ENCODE peak calls at places on chromosomes 16 and 17, in four cellular contexts. U is kidney glomerular epithelial cell, W is hepatocyte, N is cardiac muscle cell. P is an unnamed sample.

GRCh38 chr17:792277-792676 is 10.1 kb downstream of the MRM3 start:
- DNase-seq in U (no peak), W (no peak), N (no peak), P (no peak)

GRCh38 chr16:84603115-84603816 is 14.6 kb downstream of the COTL1 start:
- DNase-seq in U (peak), W (peak), N (peak), P (no peak)

GRCh38 chr17:67376892-67377726 is at the start of gene PITPNC1:
- DNase-seq in U (peak), W (peak), N (peak), P (peak)

GRCh38 chr16:57941016-57941656 is 29.8 kb downstream of the CNGB1 start:
- DNase-seq in U (no peak), W (no peak), N (peak), P (no peak)

GRCh38 chr16:88503374-88503770 is 50.3 kb downstream of the ZFPM1 start:
- DNase-seq in U (no peak), W (peak), N (peak), P (no peak)

GRCh38 chr16:70737377-70738082 is 51.7 kb upstream of the MTSS2 start:
- DNase-seq in U (no peak), W (peak), N (peak), P (no peak)

GRCh38 chr17:81523139-81524062 is 4.8 kb upstream of the FSCN2 start:
- DNase-seq in U (peak), W (peak), N (peak), P (peak)

GRCh38 chr17:78741644-78742284 is 40.3 kb downstream of the CYTH1 start:
- DNase-seq in U (no peak), W (no peak), N (no peak), P (no peak)

GRCh38 chr16:9268446-9268845 is 177.0 kb downstream of the HAPSTR1 start:
- DNase-seq in U (no peak), W (no peak), N (no peak), P (no peak)

GRCh38 chr16:58331024-58331707 is 36.3 kb upstream of the PRSS54 start:
- DNase-seq in U (no peak), W (peak), N (no peak), P (no peak)

GRCh38 chr16:88468289-88469129 is 15.4 kb downstream of the ZFPM1 start:
- DNase-seq in U (no peak), W (no peak), N (peak), P (no peak)

GRCh38 chr17:9403207-9403606 is 172.4 kb downstream of the STX8 start:
- DNase-seq in U (no peak), W (no peak), N (no peak), P (no peak)

GRCh38 chr16:46482895-46483294 is 138.3 kb downstream of the SHCBP1 start:
- DNase-seq in U (no peak), W (no peak), N (no peak), P (no peak)

GRCh38 chr16:19410435-19411153 is 7.1 kb upstream of the TMC5 start:
- DNase-seq in U (no peak), W (peak), N (peak), P (no peak)

GRCh38 chr16:68992521-68992920 is 112.9 kb upstream of the HAS3 start:
- DNase-seq in U (peak), W (peak), N (peak), P (no peak)